ENCODE peak calls at places on chromosomes 3 and 15, in eight cellular contexts. N, L, K, O, U, H, A and M are unnamed samples.

GRCh38 chr15:89690276-89691218 is at the start of the genes PEX11A and WDR93:
- DNase-seq in O (peak; percentile 74), H (peak; percentile 82), L (peak; percentile 79), A (peak; percentile 88), N (peak; percentile 93), K (peak; percentile 91), U (peak; percentile 59), M (peak; percentile 87)

GRCh38 chr15:68363353-68363752 is 68.6 kb downstream of the ITGA11 start:
- DNase-seq in O (no peak), L (peak; percentile 14), U (no peak), K (no peak), N (no peak), A (no peak), H (no peak), M (no peak)

GRCh38 chr3:10334461-10334860 is 13.5 kb upstream of the SEC13 start:
- DNase-seq in L (peak; percentile 80), N (peak; percentile 60), U (no peak), A (no peak), K (no peak), H (peak; percentile 25), O (no peak), M (peak; percentile 44)

GRCh38 chr15:99102332-99103235 is 2.3 kb upstream of the SYNM start:
- DNase-seq in N (no peak), A (peak; percentile 4), K (no peak), U (no peak), L (no peak), H (no peak), O (no peak), M (no peak)

GRCh38 chr3:50450135-50450911 is 53.1 kb downstream of the CACNA2D2 start:
- DNase-seq in K (peak; percentile 45), H (no peak), A (no peak), O (no peak), U (no peak), N (peak; percentile 56), L (peak; percentile 71), M (peak; percentile 56)

GRCh38 chr3:46892285-46893145 is 15.0 kb downstream of the PTH1R start:
- DNase-seq in U (peak; percentile 24), K (peak; percentile 83), H (peak; percentile 54), O (no peak), A (peak; percentile 93), N (peak; percentile 94), L (peak; percentile 78), M (peak; percentile 93)

GRCh38 chr15:38603672-38604071 is 39.1 kb upstream of the RASGRP1 start:
- DNase-seq in N (no peak), A (no peak), K (no peak), L (no peak), O (no peak), H (no peak), U (no peak), M (no peak)

GRCh38 chr3:193971268-193971751 is 164.6 kb upstream of the HES1 start:
- DNase-seq in A (no peak), K (no peak), H (peak; percentile 81), N (no peak), O (no peak), L (peak; percentile 22), U (no peak), M (no peak)

GRCh38 chr3:13335503-13335902 is 84.6 kb downstream of the NUP210 start:
- DNase-seq in A (no peak), O (no peak), H (no peak), L (no peak), N (no peak), K (no peak), U (no peak), M (no peak)

GRCh38 chr15:39369768-39370167 is 211.1 kb upstream of the THBS1 start:
- DNase-seq in A (no peak), H (no peak), N (no peak), L (no peak), U (no peak), K (no peak), O (no peak), M (no peak)

DNA sequence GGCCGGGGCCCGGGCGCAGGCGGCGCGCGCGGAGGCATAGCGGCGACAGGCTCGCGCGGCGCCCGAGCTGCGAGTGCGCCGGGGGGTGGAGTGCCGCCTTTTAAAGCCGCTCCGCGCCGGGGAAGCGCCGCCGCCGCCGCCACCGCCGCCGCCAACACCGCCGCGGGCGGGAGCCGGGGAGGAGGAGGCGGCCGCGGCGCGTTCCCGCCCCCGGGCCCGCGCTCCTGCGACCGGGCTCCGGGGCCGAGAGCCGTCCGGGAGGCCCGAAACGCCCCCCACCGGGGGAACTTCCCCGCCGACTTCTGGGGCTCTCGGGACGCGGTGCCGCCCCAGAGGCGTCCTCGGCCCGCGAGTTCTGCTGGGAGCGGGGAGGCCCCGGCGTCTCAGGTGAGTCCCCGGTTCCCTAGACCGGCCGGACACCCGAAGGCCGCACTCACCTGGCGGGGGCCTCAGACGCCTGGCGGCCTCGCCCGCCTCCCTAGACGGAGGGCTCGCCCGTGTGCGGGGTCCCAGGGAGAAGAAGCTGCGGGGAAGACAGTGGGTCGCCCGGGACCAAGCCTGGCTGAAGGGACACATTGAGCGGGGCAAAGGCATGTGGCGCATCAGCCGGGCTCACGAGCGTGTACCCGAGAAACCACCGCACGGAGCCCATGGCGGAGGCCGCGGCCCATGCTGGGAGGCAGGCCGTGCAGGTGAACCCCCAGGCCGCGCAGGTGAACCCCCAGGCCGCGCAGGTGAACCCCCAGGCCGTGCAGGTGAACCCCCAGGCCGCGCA is at the start of gene PCSK6:
- DNase-seq in H (no peak), U (no peak), K (peak; percentile 69), N (peak; percentile 65), L (peak; percentile 49), A (peak; percentile 87), O (no peak), M (peak; percentile 77)
- TF ChIP-seq EZH2phosphoT487 in H (no peak), U (no peak), K (no peak), N (no peak), L (no peak), A (no peak), O (no peak), M (no peak)

DNA sequence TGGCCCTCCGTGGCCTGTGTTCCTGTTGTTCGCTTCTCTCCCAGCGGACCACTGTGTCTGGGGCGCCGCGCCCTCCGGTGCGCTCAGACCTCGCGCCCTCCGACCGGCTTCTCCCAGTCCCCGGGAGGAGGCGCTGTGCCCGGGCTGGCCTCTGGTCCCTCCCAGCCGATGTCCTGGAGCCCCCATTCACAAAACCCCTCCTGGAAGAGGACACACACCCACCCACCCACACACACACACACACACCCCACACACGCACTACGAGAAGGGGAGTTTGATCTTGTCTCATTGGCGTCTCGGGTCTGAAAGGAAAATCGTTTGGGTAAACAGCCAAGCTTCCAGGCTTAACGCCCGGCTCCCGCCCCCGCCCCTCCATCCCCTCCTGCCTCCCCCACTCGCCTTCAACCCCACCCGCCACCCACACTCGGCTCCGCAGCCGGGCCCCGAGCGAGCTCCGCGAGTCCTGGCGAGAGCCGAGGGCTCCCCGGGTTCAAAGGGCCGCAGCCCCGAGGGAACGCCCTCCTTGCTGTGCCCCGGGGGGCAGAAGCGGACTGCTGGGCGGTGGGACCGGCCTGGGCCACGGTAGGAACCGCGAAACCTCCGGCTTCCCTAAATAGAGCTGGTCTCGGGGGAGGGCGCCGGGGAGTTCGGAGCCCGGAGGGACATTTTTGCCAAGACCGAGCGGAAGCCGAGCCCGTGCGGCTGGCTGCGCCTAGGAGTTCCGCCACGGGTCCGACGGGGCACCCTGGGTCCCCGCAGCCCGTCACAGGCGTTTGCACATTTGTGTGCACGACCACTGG is 23.6 kb downstream of the NR2F2 start:
- DNase-seq in L (peak; percentile 71), O (no peak), H (peak; percentile 22), N (peak; percentile 80), K (peak; percentile 61), A (no peak), U (no peak), M (peak; percentile 88)
- H3K4me3 ChIP-seq in L (peak overlapping the region; percentile 80), O (no peak overlapping the region), H (peak overlapping the region; percentile 73), N (peak overlapping the region; percentile 49), K (peak overlapping the region; percentile 43), A (peak overlapping the region; percentile 7), U (no peak overlapping the region), M (peak overlapping the region; percentile 62)

DNA sequence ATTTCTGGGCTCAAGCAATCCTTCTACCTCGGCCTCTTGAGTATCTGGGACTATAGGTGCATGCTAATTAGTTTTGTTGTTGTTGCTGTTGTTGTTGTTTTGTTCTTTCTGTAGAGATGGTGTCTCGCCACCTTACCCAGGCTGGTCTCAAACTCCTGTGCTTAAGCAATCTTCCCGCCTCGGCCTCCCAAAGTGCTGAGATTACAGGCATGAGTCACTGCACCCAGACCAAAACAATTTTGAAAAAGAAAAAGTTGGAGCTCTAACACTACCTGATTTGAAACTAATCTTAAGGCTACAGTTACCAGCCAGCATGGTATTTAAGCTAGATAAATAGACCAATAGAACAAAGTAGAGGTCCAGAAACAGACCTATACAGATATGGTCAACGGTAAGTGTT is 29.8 kb downstream of the KPNA1 start:
- DNase-seq in A (no peak), L (peak; percentile 67), U (no peak), H (no peak), K (no peak), O (no peak), N (no peak), M (no peak)
- TF ChIP-seq EZH2phosphoT487 in A (no peak), L (no peak), U (no peak), H (no peak), K (no peak), O (no peak), N (no peak), M (no peak)

GRCh38 chr3:53196575-53197407 is 35.8 kb downstream of the PRKCD start:
- DNase-seq in L (peak; percentile 27), U (peak; percentile 83), H (peak; percentile 33), K (peak; percentile 47), A (peak; percentile 20), N (peak; percentile 81), O (peak; percentile 93), M (peak; percentile 28)
- H3K4me3 ChIP-seq in L (no peak overlapping the region), U (peak overlapping the region; percentile 32), H (no peak overlapping the region), K (no peak overlapping the region), A (no peak overlapping the region), N (no peak overlapping the region), O (peak overlapping the region; percentile 71), M (no peak overlapping the region)